ENCODE peak calls at places on chromosomes 5 and 9, in ten cellular contexts. S is epithelial cell of esophagus; A is NCI-H1694; M is fibroblast of pulmonary artery; N is A549; O is lower lobe of right lung; H is B cell; P is stimulated activated CD8-positive, alpha-beta memory T cell treated with anti-CD3 and anti-CD28 coated beads, Interleukin-4, amount 100 ng/mL, for 4 hours; T is skeletal muscle cell; V is MM.1S. Q is an unnamed sample.

GRCh38 chr9:94627287-94627686 is 12.0 kb downstream of the FBP1 start:
- DNase-seq in S (no peak), A (no peak), M (no peak), N (no peak), O (no peak), H (no peak), P (no peak), T (no peak), V (no peak), Q (no peak)

GRCh38 chr5:78065663-78066062 is 228.8 kb downstream of the AP3B1 start:
- DNase-seq in S (no peak), A (no peak), M (no peak), N (no peak), O (no peak), H (no peak), P (no peak), T (no peak), V (no peak), Q (no peak)

GRCh38 chr9:134641173-134641985 is at the start of gene COL5A1:
- DNase-seq in S (peak; percentile 2), A (peak; percentile 32), M (peak; percentile 92), N (peak; percentile 84), O (peak; percentile 85), H (peak; percentile 79), P (no peak), T (peak; percentile 77), V (no peak), Q (peak; percentile 80)

GRCh38 chr9:71783120-71783523 is 14.8 kb upstream of the CEMIP2 start:
- DNase-seq in S (peak; percentile 94), A (no peak), M (no peak), N (no peak), O (peak; percentile 52), H (peak; percentile 52), P (peak; percentile 78), T (no peak), V (no peak), Q (no peak)

GRCh38 chr5:144510845-144511580 is 340.3 kb downstream of the KCTD16 start:
- DNase-seq in S (no peak), A (no peak), M (no peak), N (no peak), O (no peak), H (no peak), P (no peak), T (no peak), V (no peak), Q (no peak)

GRCh38 chr9:91991621-91992435 is 41.8 kb upstream of the ROR2 start:
- DNase-seq in S (no peak), A (no peak), M (no peak), N (no peak), O (no peak), H (no peak), P (no peak), T (no peak), V (no peak), Q (no peak)

GRCh38 chr9:115195889-115196288 is 77.9 kb upstream of the TNC start:
- DNase-seq in S (no peak), A (no peak), M (no peak), N (no peak), O (no peak), H (no peak), P (no peak), T (no peak), V (no peak), Q (no peak)

GRCh38 chr9:77960356-77961153 is 71.1 kb downstream of the GNAQ start:
- DNase-seq in S (no peak), A (no peak), M (no peak), N (no peak), O (no peak), H (no peak), P (no peak), T (no peak), V (no peak), Q (no peak)

GRCh38 chr9:94656190-94656589 is 16.9 kb upstream of the FBP1 start:
- DNase-seq in S (no peak), A (no peak), M (peak; percentile 11), N (no peak), O (no peak), H (peak; percentile 60), P (no peak), T (no peak), V (peak; percentile 94), Q (no peak)

GRCh38 chr9:74760031-74760700 is 127.6 kb downstream of the TRPM6 start:
- DNase-seq in S (peak; percentile 97), A (no peak), M (peak; percentile 83), N (no peak), O (no peak), H (no peak), P (no peak), T (peak; percentile 94), V (no peak), Q (peak; percentile 84)

GRCh38 chr9:93577045-93577939 is 908 bp downstream of the PHF2 start:
- DNase-seq in S (peak; percentile 60), A (no peak), M (no peak), N (peak; percentile 23), O (peak; percentile 64), H (no peak), P (no peak), T (no peak), V (peak; percentile 32), Q (no peak)

GRCh38 chr5:73444499-73445432 is 3.8 kb downstream of the FOXD1 start:
- DNase-seq in S (no peak), A (no peak), M (no peak), N (no peak), O (no peak), H (no peak), P (no peak), T (no peak), V (no peak), Q (no peak)

GRCh38 chr9:112711050-112711689 is 6.7 kb downstream of the INIP start:
- DNase-seq in S (peak; percentile 39), A (no peak), M (peak; percentile 73), N (no peak), O (no peak), H (no peak), P (no peak), T (no peak), V (no peak), Q (peak; percentile 34)

GRCh38 chr9:94612071-94612470 is 18.4 kb upstream of the FBP2 start:
- DNase-seq in S (no peak), A (no peak), M (no peak), N (no peak), O (no peak), H (no peak), P (no peak), T (no peak), V (no peak), Q (no peak)

GRCh38 chr5:73451218-73452130 is 2.9 kb upstream of the FOXD1 start:
- DNase-seq in S (peak; percentile 58), A (no peak), M (peak; percentile 59), N (no peak), O (peak; percentile 72), H (no peak), P (peak; percentile 18), T (no peak), V (peak; percentile 31), Q (no peak)

GRCh38 chr5:57772512-57772911 is 289.9 kb upstream of the ACTBL2 start:
- DNase-seq in S (no peak), A (no peak), M (no peak), N (no peak), O (no peak), H (no peak), P (no peak), T (no peak), V (no peak), Q (no peak)

GRCh38 chr5:119367502-119368237 is 11.9 kb downstream of the TNFAIP8 start:
- DNase-seq in S (peak; percentile 73), A (no peak), M (peak; percentile 63), N (no peak), O (no peak), H (no peak), P (no peak), T (no peak), V (peak; percentile 68), Q (no peak)

GRCh38 chr5:144189800-144190429 is 19.2 kb downstream of the KCTD16 start:
- DNase-seq in S (peak; percentile 88), A (no peak), M (peak; percentile 95), N (peak; percentile 16), O (peak; percentile 45), H (peak; percentile 12), P (peak; percentile 75), T (no peak), V (peak; percentile 72), Q (no peak)

GRCh38 chr5:17343675-17344074 is 126.2 kb downstream of the BASP1 start:
- DNase-seq in S (peak; percentile 90), A (no peak), M (peak; percentile 86), N (peak; percentile 69), O (no peak), H (peak; percentile 15), P (no peak), T (peak; percentile 86), V (peak; percentile 77), Q (peak; percentile 68)

GRCh38 chr5:39760385-39761198 is 335.8 kb upstream of the DAB2 start:
- DNase-seq in S (peak; percentile 78), A (no peak), M (peak; percentile 99), N (no peak), O (no peak), H (no peak), P (no peak), T (peak; percentile 93), V (no peak), Q (peak; percentile 92)

GRCh38 chr9:8447618-8448017 is 648.0 kb upstream of the DMAC1 start:
- DNase-seq in S (no peak), A (no peak), M (no peak), N (no peak), O (no peak), H (no peak), P (no peak), T (no peak), V (no peak), Q (no peak)

GRCh38 chr5:72106922-72107873 is at the start of gene MAP1B:
- DNase-seq in S (peak; percentile 32), A (peak; percentile 85), M (peak; percentile 74), N (peak; percentile 67), O (no peak), H (no peak), P (no peak), T (no peak), V (no peak), Q (peak; percentile 62)

GRCh38 chr9:116390306-116391228 is 237.0 kb downstream of the PAPPA start:
- DNase-seq in S (no peak), A (no peak), M (no peak), N (no peak), O (no peak), H (no peak), P (no peak), T (no peak), V (no peak), Q (no peak)

GRCh38 chr9:68702493-68702892 is 2.5 kb upstream of the PIP5K1B start:
- DNase-seq in S (no peak), A (no peak), M (no peak), N (no peak), O (no peak), H (no peak), P (no peak), T (no peak), V (no peak), Q (no peak)

GRCh38 chr5:170277953-170278352 is 19.6 kb downstream of the LCP2 start:
- DNase-seq in S (no peak), A (no peak), M (no peak), N (no peak), O (no peak), H (no peak), P (no peak), T (no peak), V (peak; percentile 78), Q (no peak)

GRCh38 chr5:73302797-73303138 is 129.8 kb downstream of the TMEM174 start:
- DNase-seq in S (peak; percentile 37), A (no peak), M (no peak), N (no peak), O (no peak), H (no peak), P (no peak), T (no peak), V (no peak), Q (no peak)

GRCh38 chr5:142901476-142902187 is 131.5 kb downstream of the ARHGAP26 start:
- DNase-seq in S (no peak), A (no peak), M (no peak), N (no peak), O (no peak), H (no peak), P (no peak), T (no peak), V (no peak), Q (no peak)

GRCh38 chr9:91949293-91949945 is 609 bp downstream of the ROR2 start:
- DNase-seq in S (peak; percentile 16), A (no peak), M (peak; percentile 27), N (no peak), O (no peak), H (peak; percentile 37), P (no peak), T (no peak), V (peak; percentile 38), Q (no peak)

Q was measured in fibroblast of the conjunctiva.